ENCODE peak calls at places on chromosomes 2 and 18, in five cellular contexts. Y is K562, O is GM12878, E is HCT116, Q is SK-N-SH. X is an unnamed sample.

GRCh38 chr2:96423281-96423680 is 81.9 kb downstream of the NEURL3 start:
- DNase-seq in Y (no peak), O (no peak), E (no peak), Q (no peak), X (no peak)

GRCh38 chr2:13996527-13996926 is 636.0 kb upstream of the LRATD1 start:
- DNase-seq in Y (no peak), O (no peak), E (no peak), Q (no peak), X (no peak)

GRCh38 chr2:209321076-209321475 is 102.8 kb upstream of the MAP2 start:
- DNase-seq in Y (no peak), O (no peak), E (no peak), Q (no peak), X (no peak)

GRCh38 chr18:23837591-23837990 is 148.3 kb downstream of the LAMA3 start:
- DNase-seq in Y (no peak), O (no peak), E (no peak), Q (no peak), X (no peak)

GRCh38 chr18:3794537-3795348 is 344.8 kb downstream of the TGIF1 start:
- DNase-seq in Y (no peak), O (no peak), E (no peak), Q (no peak), X (no peak)

GRCh38 chr2:27765621-27766286 is 5.8 kb upstream of the MRPL33 start:
- DNase-seq in Y (peak), O (no peak), E (peak), Q (no peak), X (no peak)

GRCh38 chr2:104698276-104698675 is 155.6 kb upstream of the POU3F3 start:
- DNase-seq in Y (no peak), O (no peak), E (no peak), Q (no peak), X (no peak)

GRCh38 chr2:226620176-226620575 is 179.4 kb downstream of the IRS1 start:
- DNase-seq in Y (no peak), O (no peak), E (no peak), Q (no peak), X (no peak)

GRCh38 chr2:49296107-49296506 is 141.8 kb upstream of the FSHR start:
- DNase-seq in Y (no peak), O (no peak), E (no peak), Q (no peak), X (no peak)

GRCh38 chr2:238528953-238529781 is 102.4 kb downstream of the ASB1 start:
- DNase-seq in Y (no peak), O (no peak), E (no peak), Q (no peak), X (peak)

GRCh38 chr18:61580061-61580460 is 246.8 kb downstream of the CDH20 start:
- DNase-seq in Y (no peak), O (no peak), E (no peak), Q (no peak), X (no peak)

GRCh38 chr2:192604295-192604694 is 409.6 kb upstream of the TMEFF2 start:
- DNase-seq in Y (no peak), O (no peak), E (no peak), Q (no peak), X (no peak)

GRCh38 chr2:149089068-149089467 is 50.6 kb downstream of the LYPD6B start:
- DNase-seq in Y (no peak), O (no peak), E (no peak), Q (no peak), X (no peak)

GRCh38 chr2:190379249-190379964 is 28.7 kb upstream of the MFSD6 start:
- DNase-seq in Y (peak), O (no peak), E (no peak), Q (no peak), X (no peak)

GRCh38 chr2:100580474-100581264 is 17.9 kb downstream of the PDCL3 start:
- DNase-seq in Y (no peak), O (peak), E (no peak), Q (no peak), X (no peak)

GRCh38 chr2:54161660-54162059 is 46.2 kb downstream of the ACYP2 start:
- DNase-seq in Y (no peak), O (no peak), E (no peak), Q (no peak), X (no peak)

GRCh38 chr2:98598781-98599428 is 9.4 kb downstream of the COA5 start:
- DNase-seq in Y (no peak), O (no peak), E (no peak), Q (no peak), X (no peak)

GRCh38 chr18:711693-712400 is 583 bp downstream of the ENOSF1 start:
- DNase-seq in Y (peak), O (peak), E (peak), Q (peak), X (peak)

GRCh38 chr2:132627542-132627941 is 42.5 kb downstream of the LYPD1 start:
- DNase-seq in Y (no peak), O (no peak), E (no peak), Q (no peak), X (no peak)

GRCh38 chr2:62603154-62603712 is 97.2 kb upstream of the TMEM17 start:
- DNase-seq in Y (no peak), O (no peak), E (no peak), Q (no peak), X (no peak)

GRCh38 chr2:166126014-166126639 is 1.7 kb downstream of the SCN1A start:
- DNase-seq in Y (no peak), O (no peak), E (no peak), Q (no peak), X (no peak)

GRCh38 chr18:45463433-45463832 is 151.8 kb upstream of the SLC14A2 start:
- DNase-seq in Y (no peak), O (no peak), E (no peak), Q (no peak), X (no peak)

GRCh38 chr18:29779096-29779495 is 1263.4 kb downstream of the DSC3 start:
- DNase-seq in Y (no peak), O (no peak), E (no peak), Q (no peak), X (no peak)

GRCh38 chr2:27887830-27888229 is 2.4 kb downstream of the RBKS start:
- DNase-seq in Y (no peak), O (no peak), E (no peak), Q (no peak), X (no peak)

GRCh38 chr2:189799531-189799930 is 15.3 kb downstream of the PMS1 start:
- DNase-seq in Y (no peak), O (no peak), E (no peak), Q (no peak), X (no peak)

GRCh38 chr2:101124684-101125366 is 26.4 kb downstream of the TBC1D8 start:
- DNase-seq in Y (no peak), O (no peak), E (peak), Q (no peak), X (peak)

GRCh38 chr2:5854797-5855196 is 162.6 kb downstream of the SOX11 start:
- DNase-seq in Y (no peak), O (no peak), E (no peak), Q (no peak), X (no peak)

GRCh38 chr2:73020657-73021370 is 50.7 kb downstream of the SFXN5 start:
- DNase-seq in Y (no peak), O (no peak), E (no peak), Q (peak), X (no peak)

GRCh38 chr2:204116154-204116792 is 179.7 kb downstream of the ICOS start:
- DNase-seq in Y (no peak), O (no peak), E (no peak), Q (no peak), X (no peak)

GRCh38 chr2:100615886-100616285 is 53.1 kb downstream of the PDCL3 start:
- DNase-seq in Y (no peak), O (no peak), E (no peak), Q (no peak), X (no peak)

GRCh38 chr18:48028716-48029115 is 98.3 kb upstream of the SMAD2 start:
- DNase-seq in Y (no peak), O (no peak), E (no peak), Q (no peak), X (peak)

DNA sequence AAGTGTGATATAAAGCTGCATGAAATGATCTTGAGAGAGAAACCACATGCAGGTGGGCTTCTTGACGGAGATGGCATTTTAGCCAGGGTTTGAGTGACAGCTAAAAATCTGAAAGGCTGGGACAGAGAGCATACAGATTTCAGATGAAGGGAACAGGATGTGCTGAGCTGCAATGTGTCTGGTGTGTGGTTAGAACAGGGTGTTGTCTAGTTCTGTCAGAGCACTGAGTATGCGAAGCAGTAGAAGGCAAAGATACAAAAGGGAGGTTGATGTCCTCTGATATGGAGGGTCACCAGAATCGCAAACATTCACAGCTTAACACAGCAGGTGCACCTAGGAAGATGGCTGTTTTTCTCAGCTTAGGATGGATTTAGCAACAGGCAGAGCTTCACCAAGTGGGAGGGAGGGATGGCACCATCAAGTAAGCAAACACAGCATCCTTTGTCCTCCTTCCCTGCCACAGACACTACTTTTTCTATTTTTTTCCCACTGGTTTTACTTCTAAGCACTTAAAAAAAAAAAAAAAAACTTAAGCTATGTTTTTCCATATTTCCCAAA is 182.5 kb downstream of the TMX3 start:
- DNase-seq in Y (no peak), O (no peak), E (no peak), Q (no peak), X (no peak)
- TF ChIP-seq JUND in Y (no peak), O (no peak), E (no peak), Q (no peak), X (no peak)

GRCh38 chr18:79382681-79383387 is 12.9 kb upstream of the NFATC1 start:
- DNase-seq in Y (no peak), O (no peak), E (no peak), Q (peak), X (no peak)
- TF ChIP-seq JUND in Y (no peak), O (no peak), E (no peak), Q (no peak), X (no peak)

GRCh38 chr2:119598576-119598975 is 54.3 kb downstream of the CFAP221 start:
- DNase-seq in Y (no peak), O (no peak), E (no peak), Q (peak), X (no peak)
- TF ChIP-seq JUND in Y (no peak), O (no peak), E (no peak), Q (no peak), X (no peak)

DNA sequence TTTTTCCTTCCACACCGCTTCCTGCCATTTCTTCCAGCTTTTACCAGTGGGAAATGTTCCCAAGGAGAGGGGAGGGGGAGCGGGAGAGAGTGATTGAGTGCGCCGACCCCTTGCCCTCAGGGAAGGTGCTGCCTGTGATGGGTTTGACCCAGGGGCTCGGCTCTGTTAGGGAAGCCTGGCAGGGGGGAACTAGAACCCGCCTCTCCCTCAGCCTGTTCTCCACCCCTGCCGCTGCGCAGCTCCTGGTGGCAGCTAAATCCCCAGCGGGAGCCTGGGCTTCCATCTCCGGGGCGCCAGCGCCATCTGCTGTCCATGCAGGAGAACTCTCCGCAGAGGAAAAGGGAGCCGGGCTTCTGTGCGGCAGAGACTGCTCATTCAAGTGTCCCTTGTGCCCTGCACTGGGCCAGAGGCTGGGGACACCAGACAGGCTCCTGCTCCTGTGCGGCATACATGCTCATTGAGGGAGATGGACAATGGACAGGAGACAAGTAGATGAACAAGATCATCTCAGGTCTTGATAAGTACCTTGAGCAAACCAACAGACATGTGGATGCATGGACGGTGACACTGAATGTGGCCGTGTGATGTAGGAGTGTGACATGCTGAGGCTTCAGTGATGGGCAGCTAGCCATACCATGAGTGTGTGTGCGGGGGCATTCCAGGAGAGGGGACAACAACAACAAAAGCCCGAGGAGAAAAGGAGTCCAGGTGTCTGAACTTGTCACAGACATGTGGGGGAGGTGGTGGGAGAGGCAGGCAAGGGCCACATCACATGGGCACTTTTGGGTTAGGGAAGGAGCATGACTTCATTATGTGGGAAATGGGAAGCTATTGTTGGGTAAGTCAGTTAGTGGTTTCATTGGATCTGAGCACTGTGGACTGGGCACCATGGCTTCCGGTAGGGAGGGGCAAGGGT is 13.3 kb downstream of the CHPF start:
- DNase-seq in Y (peak), O (no peak), E (peak), Q (peak), X (peak)
- TF ChIP-seq JUND in Y (no peak), O (no peak), E (no peak), Q (no peak), X (no peak)

GRCh38 chr2:180071797-180072196 is 64.7 kb upstream of the CWC22 start:
- DNase-seq in Y (no peak), O (no peak), E (no peak), Q (no peak), X (no peak)

GRCh38 chr2:180077295-180077906 is 70.3 kb upstream of the CWC22 start:
- DNase-seq in Y (peak), O (no peak), E (peak), Q (peak), X (peak)

DNA sequence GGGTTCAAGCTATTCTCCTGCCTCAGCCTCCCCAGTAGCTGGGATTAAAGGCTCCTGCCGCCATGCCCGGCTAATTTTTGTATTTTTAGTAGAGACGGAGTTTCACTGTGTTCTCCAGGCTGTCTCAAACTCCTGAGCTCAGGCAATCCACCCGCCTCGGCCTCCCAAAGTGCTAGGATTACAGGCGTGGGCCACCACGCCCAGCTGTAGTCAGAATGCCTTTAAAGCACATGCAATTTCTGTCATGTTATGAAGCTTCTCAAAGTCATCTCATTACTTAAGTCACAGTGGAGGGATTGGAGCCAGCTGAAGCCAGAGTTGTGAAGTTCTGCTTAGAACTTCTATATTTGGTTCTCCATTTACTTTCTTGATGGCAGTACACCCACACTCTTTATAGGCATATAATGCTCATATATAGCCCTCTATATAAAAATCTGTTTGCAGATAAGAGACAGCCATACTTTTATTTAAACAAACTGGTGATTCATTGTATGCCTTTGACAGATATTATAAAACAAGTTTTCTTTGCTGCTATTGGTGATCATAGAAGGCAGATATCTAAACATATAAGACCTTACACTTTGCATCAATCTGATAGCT is 68.8 kb upstream of the CWC22 start:
- DNase-seq in Y (no peak), O (no peak), E (no peak), Q (no peak), X (no peak)
- TF ChIP-seq JUND in Y (no peak), O (no peak), E (no peak), Q (no peak), X (no peak)